ENCODE peak calls at places on chromosomes 3 and 15, in four cellular contexts. One of them, this sample, is unnamed.

GRCh38 chr15:59436774-59437472 is 1.1 kb upstream of the FAM81A start:
- DNase-seq in stimulated activated CD8-positive, alpha-beta memory T cell treated with anti-CD3 and anti-CD28 coated beads, Interleukin-4, amount 100 ng/mL, for 4 hours: no peak
- DNase-seq in non-pigmented ciliary epithelial cell: no peak
- DNase-seq in Ammon's horn: peak
- DNase-seq in this sample: no peak

GRCh38 chr3:43782541-43782940 is 91.8 kb downstream of the ABHD5 start:
- DNase-seq in non-pigmented ciliary epithelial cell: no peak
- DNase-seq in Ammon's horn: no peak
- DNase-seq in stimulated activated CD8-positive, alpha-beta memory T cell treated with anti-CD3 and anti-CD28 coated beads, Interleukin-4, amount 100 ng/mL, for 4 hours: no peak
- DNase-seq in this sample: no peak

GRCh38 chr3:130906374-130906995 is 12.6 kb downstream of the ATP2C1 start:
- DNase-seq in stimulated activated CD8-positive, alpha-beta memory T cell treated with anti-CD3 and anti-CD28 coated beads, Interleukin-4, amount 100 ng/mL, for 4 hours: no peak
- DNase-seq in non-pigmented ciliary epithelial cell: peak
- DNase-seq in Ammon's horn: no peak
- DNase-seq in this sample: no peak

GRCh38 chr3:123766195-123767019 is 117.7 kb downstream of the MYLK start:
- DNase-seq in stimulated activated CD8-positive, alpha-beta memory T cell treated with anti-CD3 and anti-CD28 coated beads, Interleukin-4, amount 100 ng/mL, for 4 hours: no peak
- DNase-seq in non-pigmented ciliary epithelial cell: no peak
- DNase-seq in Ammon's horn: no peak
- DNase-seq in this sample: no peak

GRCh38 chr3:28989646-28990089 is 291.2 kb upstream of the RBMS3 start:
- DNase-seq in Ammon's horn: no peak
- DNase-seq in non-pigmented ciliary epithelial cell: no peak
- DNase-seq in stimulated activated CD8-positive, alpha-beta memory T cell treated with anti-CD3 and anti-CD28 coated beads, Interleukin-4, amount 100 ng/mL, for 4 hours: no peak
- DNase-seq in this sample: no peak

GRCh38 chr3:59607628-59608027 is 557.8 kb upstream of the CFAP20DC start:
- DNase-seq in Ammon's horn: peak
- DNase-seq in stimulated activated CD8-positive, alpha-beta memory T cell treated with anti-CD3 and anti-CD28 coated beads, Interleukin-4, amount 100 ng/mL, for 4 hours: no peak
- DNase-seq in non-pigmented ciliary epithelial cell: no peak
- DNase-seq in this sample: peak

GRCh38 chr3:197308591-197308990 is 10.2 kb upstream of the DLG1 start:
- DNase-seq in stimulated activated CD8-positive, alpha-beta memory T cell treated with anti-CD3 and anti-CD28 coated beads, Interleukin-4, amount 100 ng/mL, for 4 hours: no peak
- DNase-seq in Ammon's horn: no peak
- DNase-seq in non-pigmented ciliary epithelial cell: no peak
- DNase-seq in this sample: peak

GRCh38 chr15:75350601-75351331 is 3.9 kb downstream of the NEIL1 start:
- DNase-seq in stimulated activated CD8-positive, alpha-beta memory T cell treated with anti-CD3 and anti-CD28 coated beads, Interleukin-4, amount 100 ng/mL, for 4 hours: no peak
- DNase-seq in Ammon's horn: no peak
- DNase-seq in non-pigmented ciliary epithelial cell: no peak
- DNase-seq in this sample: no peak

GRCh38 chr3:48011771-48012170 is 4.4 kb downstream of the MAP4 start:
- DNase-seq in Ammon's horn: no peak
- DNase-seq in stimulated activated CD8-positive, alpha-beta memory T cell treated with anti-CD3 and anti-CD28 coated beads, Interleukin-4, amount 100 ng/mL, for 4 hours: no peak
- DNase-seq in non-pigmented ciliary epithelial cell: no peak
- DNase-seq in this sample: no peak

GRCh38 chr3:67550541-67550940 is 103.9 kb downstream of the SUCLG2 start:
- DNase-seq in non-pigmented ciliary epithelial cell: no peak
- DNase-seq in Ammon's horn: no peak
- DNase-seq in stimulated activated CD8-positive, alpha-beta memory T cell treated with anti-CD3 and anti-CD28 coated beads, Interleukin-4, amount 100 ng/mL, for 4 hours: no peak
- DNase-seq in this sample: no peak

GRCh38 chr3:46312996-46313395 is 40.9 kb upstream of the CCR2 start:
- DNase-seq in stimulated activated CD8-positive, alpha-beta memory T cell treated with anti-CD3 and anti-CD28 coated beads, Interleukin-4, amount 100 ng/mL, for 4 hours: no peak
- DNase-seq in Ammon's horn: peak
- DNase-seq in non-pigmented ciliary epithelial cell: no peak
- DNase-seq in this sample: no peak

GRCh38 chr3:63245842-63246241 is 32.3 kb upstream of the SYNPR start:
- DNase-seq in non-pigmented ciliary epithelial cell: no peak
- DNase-seq in stimulated activated CD8-positive, alpha-beta memory T cell treated with anti-CD3 and anti-CD28 coated beads, Interleukin-4, amount 100 ng/mL, for 4 hours: no peak
- DNase-seq in Ammon's horn: no peak
- DNase-seq in this sample: no peak

GRCh38 chr15:67730135-67730534 is 95.2 kb upstream of the SKOR1 start:
- DNase-seq in stimulated activated CD8-positive, alpha-beta memory T cell treated with anti-CD3 and anti-CD28 coated beads, Interleukin-4, amount 100 ng/mL, for 4 hours: no peak
- DNase-seq in non-pigmented ciliary epithelial cell: no peak
- DNase-seq in Ammon's horn: no peak
- DNase-seq in this sample: no peak

GRCh38 chr3:38367709-38368108 is 21.1 kb downstream of the XYLB start:
- DNase-seq in stimulated activated CD8-positive, alpha-beta memory T cell treated with anti-CD3 and anti-CD28 coated beads, Interleukin-4, amount 100 ng/mL, for 4 hours: no peak
- DNase-seq in Ammon's horn: no peak
- DNase-seq in non-pigmented ciliary epithelial cell: no peak
- DNase-seq in this sample: no peak

GRCh38 chr3:127458698-127459097 is 131.8 kb downstream of the TPRA1 start:
- DNase-seq in stimulated activated CD8-positive, alpha-beta memory T cell treated with anti-CD3 and anti-CD28 coated beads, Interleukin-4, amount 100 ng/mL, for 4 hours: no peak
- DNase-seq in Ammon's horn: no peak
- DNase-seq in non-pigmented ciliary epithelial cell: no peak
- DNase-seq in this sample: peak

GRCh38 chr15:49900836-49901235 is 218.2 kb downstream of the ATP8B4 start:
- DNase-seq in stimulated activated CD8-positive, alpha-beta memory T cell treated with anti-CD3 and anti-CD28 coated beads, Interleukin-4, amount 100 ng/mL, for 4 hours: no peak
- DNase-seq in non-pigmented ciliary epithelial cell: no peak
- DNase-seq in Ammon's horn: no peak
- DNase-seq in this sample: no peak

GRCh38 chr3:60932669-60933068 is 318.6 kb downstream of the FHIT start:
- DNase-seq in non-pigmented ciliary epithelial cell: no peak
- DNase-seq in stimulated activated CD8-positive, alpha-beta memory T cell treated with anti-CD3 and anti-CD28 coated beads, Interleukin-4, amount 100 ng/mL, for 4 hours: no peak
- DNase-seq in Ammon's horn: no peak
- DNase-seq in this sample: peak

GRCh38 chr3:108301695-108302404 is 5.5 kb downstream of the HHLA2 start:
- DNase-seq in Ammon's horn: no peak
- DNase-seq in non-pigmented ciliary epithelial cell: no peak
- DNase-seq in stimulated activated CD8-positive, alpha-beta memory T cell treated with anti-CD3 and anti-CD28 coated beads, Interleukin-4, amount 100 ng/mL, for 4 hours: no peak
- DNase-seq in this sample: no peak

GRCh38 chr3:57961828-57962447 is 46.3 kb upstream of the FLNB start:
- DNase-seq in stimulated activated CD8-positive, alpha-beta memory T cell treated with anti-CD3 and anti-CD28 coated beads, Interleukin-4, amount 100 ng/mL, for 4 hours: no peak
- DNase-seq in non-pigmented ciliary epithelial cell: no peak
- DNase-seq in Ammon's horn: no peak
- DNase-seq in this sample: peak

GRCh38 chr3:107367353-107367752 is 9.9 kb upstream of the CCDC54 start:
- DNase-seq in Ammon's horn: peak
- DNase-seq in non-pigmented ciliary epithelial cell: peak
- DNase-seq in stimulated activated CD8-positive, alpha-beta memory T cell treated with anti-CD3 and anti-CD28 coated beads, Interleukin-4, amount 100 ng/mL, for 4 hours: no peak
- DNase-seq in this sample: peak

GRCh38 chr3:27644936-27645335 is 77.2 kb downstream of the EOMES start:
- DNase-seq in Ammon's horn: no peak
- DNase-seq in stimulated activated CD8-positive, alpha-beta memory T cell treated with anti-CD3 and anti-CD28 coated beads, Interleukin-4, amount 100 ng/mL, for 4 hours: no peak
- DNase-seq in non-pigmented ciliary epithelial cell: no peak
- DNase-seq in this sample: peak

GRCh38 chr3:29976871-29977270 is 629.5 kb upstream of the TGFBR2 start:
- DNase-seq in stimulated activated CD8-positive, alpha-beta memory T cell treated with anti-CD3 and anti-CD28 coated beads, Interleukin-4, amount 100 ng/mL, for 4 hours: no peak
- DNase-seq in Ammon's horn: no peak
- DNase-seq in non-pigmented ciliary epithelial cell: no peak
- DNase-seq in this sample: no peak

GRCh38 chr3:128449111-128449638 is 17.5 kb downstream of the DNAJB8 start:
- DNase-seq in Ammon's horn: no peak
- DNase-seq in non-pigmented ciliary epithelial cell: no peak
- DNase-seq in stimulated activated CD8-positive, alpha-beta memory T cell treated with anti-CD3 and anti-CD28 coated beads, Interleukin-4, amount 100 ng/mL, for 4 hours: no peak
- DNase-seq in this sample: no peak

GRCh38 chr3:172666181-172666872 is 44.5 kb downstream of the NCEH1 start:
- DNase-seq in non-pigmented ciliary epithelial cell: no peak
- DNase-seq in Ammon's horn: no peak
- DNase-seq in stimulated activated CD8-positive, alpha-beta memory T cell treated with anti-CD3 and anti-CD28 coated beads, Interleukin-4, amount 100 ng/mL, for 4 hours: no peak
- DNase-seq in this sample: no peak